ENCODE peak calls at places on chromosome 1, in five cellular contexts. O, M, A, J and P are unnamed samples.

GRCh38 chr1:170967042-170967910 is 31.9 kb downstream of the MROH9 start:
- DNase-seq in A (peak), J (no peak), O (no peak), M (peak), P (no peak)

GRCh38 chr1:36084502-36085115 is 715 bp downstream of the TEKT2 start:
- DNase-seq in A (peak), J (no peak), O (no peak), M (no peak), P (no peak)

GRCh38 chr1:16618719-16619118 is 5.4 kb upstream of the NBPF1 start:
- DNase-seq in J (peak), O (peak), A (no peak), M (no peak), P (no peak)

GRCh38 chr1:15756143-15757015 is 2.2 kb upstream of the FBLIM1 start:
- DNase-seq in A (peak), J (no peak), M (no peak), O (no peak), P (no peak)

GRCh38 chr1:155062702-155063411 is 683 bp upstream of the EFNA4 start:
- DNase-seq in J (no peak), A (peak), O (no peak), M (peak), P (no peak)

GRCh38 chr1:182956708-182957365 is 3.9 kb upstream of the SHCBP1L start:
- DNase-seq in A (no peak), M (no peak), J (no peak), O (no peak), P (no peak)

GRCh38 chr1:31335007-31335406 is 37.9 kb downstream of the FABP3 start:
- DNase-seq in O (no peak), J (no peak), M (peak), A (peak), P (no peak)

GRCh38 chr1:227541796-227542152 is 21.6 kb upstream of the ZNF678 start:
- DNase-seq in M (no peak), O (no peak), J (no peak), A (peak), P (no peak)

GRCh38 chr1:23634840-23635642 is 56.6 kb upstream of the RPL11 start:
- DNase-seq in O (peak), A (peak), J (peak), M (peak), P (peak)

GRCh38 chr1:151399890-151400235 is 490 bp downstream of the PSMB4 start:
- DNase-seq in O (peak), J (no peak), M (peak), A (peak), P (no peak)

GRCh38 chr1:185368913-185369491 is 52.0 kb upstream of the IVNS1ABP start:
- DNase-seq in A (no peak), M (no peak), J (no peak), O (no peak), P (no peak)

GRCh38 chr1:1455366-1455884 is 5.9 kb downstream of the ATAD3C start:
- DNase-seq in O (no peak), J (no peak), M (no peak), A (no peak), P (no peak)

GRCh38 chr1:43510621-43511020 is 20.1 kb upstream of the PTPRF start:
- DNase-seq in A (no peak), J (no peak), O (no peak), M (no peak), P (no peak)

GRCh38 chr1:182046763-182047162 is 14.7 kb downstream of the ZNF648 start:
- DNase-seq in M (no peak), J (no peak), O (no peak), A (no peak), P (no peak)

GRCh38 chr1:182971219-182971618 is 18.3 kb upstream of the SHCBP1L start:
- DNase-seq in J (no peak), O (no peak), A (no peak), M (no peak), P (no peak)

GRCh38 chr1:113433177-113433576 is 42.9 kb downstream of the MAGI3 start:
- DNase-seq in O (no peak), M (no peak), A (no peak), J (no peak), P (no peak)

GRCh38 chr1:240768979-240769378 is 157.0 kb upstream of the GREM2 start:
- DNase-seq in M (no peak), J (no peak), O (no peak), A (no peak), P (no peak)

GRCh38 chr1:6072774-6073479 is 27.2 kb downstream of the KCNAB2 start:
- DNase-seq in J (no peak), A (no peak), O (no peak), M (no peak), P (no peak)

GRCh38 chr1:208536176-208536575 is 292.0 kb upstream of the PLXNA2 start:
- DNase-seq in A (no peak), O (no peak), J (no peak), M (peak), P (no peak)